ENCODE peak calls at places on chromosomes 2 and 18, in ten cellular contexts. One of them, this sample, is unnamed. For H3K4me1, the result is how much of the 10 kb centered on the place peaks cover.

GRCh38 chr2:218039171-218039570 is 29.9 kb upstream of the RUFY4 start:
- DNase-seq in transverse colon: no peak
- DNase-seq in A549: no peak
- DNase-seq in Panc1: no peak
- DNase-seq in breast epithelium: no peak
- DNase-seq in HCT116: no peak
- DNase-seq in tibial artery: no peak
- DNase-seq in heart right ventricle: no peak
- DNase-seq in hepatocyte: no peak
- DNase-seq in sigmoid colon: no peak
- DNase-seq in this sample: no peak

GRCh38 chr18:36856815-36857214 is 27.9 kb downstream of the KIAA1328 start:
- DNase-seq in A549: no peak
- DNase-seq in heart right ventricle: no peak
- DNase-seq in sigmoid colon: no peak
- DNase-seq in transverse colon: no peak
- DNase-seq in breast epithelium: no peak
- DNase-seq in hepatocyte: no peak
- DNase-seq in Panc1: no peak
- DNase-seq in HCT116: no peak
- DNase-seq in tibial artery: no peak
- DNase-seq in this sample: no peak

GRCh38 chr18:52343138-52343537 is 3.1 kb downstream of the DCC start:
- DNase-seq in breast epithelium: no peak
- DNase-seq in tibial artery: no peak
- DNase-seq in sigmoid colon: no peak
- DNase-seq in HCT116: no peak
- DNase-seq in heart right ventricle: no peak
- DNase-seq in Panc1: no peak
- DNase-seq in transverse colon: no peak
- DNase-seq in A549: no peak
- DNase-seq in hepatocyte: peak
- DNase-seq in this sample: no peak

GRCh38 chr2:165634855-165635254 is 159.2 kb downstream of the GALNT3 start:
- DNase-seq in sigmoid colon: peak
- DNase-seq in HCT116: no peak
- DNase-seq in breast epithelium: no peak
- DNase-seq in tibial artery: no peak
- DNase-seq in heart right ventricle: peak
- DNase-seq in hepatocyte: peak
- DNase-seq in transverse colon: peak
- DNase-seq in Panc1: no peak
- DNase-seq in A549: no peak
- DNase-seq in this sample: peak

GRCh38 chr2:41963661-41964525 is 83.9 kb upstream of the PKDCC start:
- DNase-seq in tibial artery: peak
- DNase-seq in transverse colon: peak
- DNase-seq in HCT116: no peak
- DNase-seq in breast epithelium: no peak
- DNase-seq in hepatocyte: peak
- DNase-seq in A549: no peak
- DNase-seq in sigmoid colon: peak
- DNase-seq in heart right ventricle: peak
- DNase-seq in Panc1: no peak
- DNase-seq in this sample: peak

GRCh38 chr2:64626146-64626809 is 27.4 kb downstream of the SERTAD2 start:
- DNase-seq in transverse colon: no peak
- DNase-seq in sigmoid colon: peak
- DNase-seq in Panc1: no peak
- DNase-seq in heart right ventricle: no peak
- DNase-seq in A549: no peak
- DNase-seq in hepatocyte: no peak
- DNase-seq in breast epithelium: no peak
- DNase-seq in HCT116: no peak
- DNase-seq in tibial artery: no peak
- DNase-seq in this sample: no peak

GRCh38 chr2:227406177-227407031 is 18.7 kb upstream of the SCYGR1 start:
- DNase-seq in Panc1: peak
- DNase-seq in A549: peak
- DNase-seq in HCT116: peak
- DNase-seq in heart right ventricle: peak
- DNase-seq in transverse colon: peak
- DNase-seq in hepatocyte: peak
- DNase-seq in sigmoid colon: peak
- DNase-seq in breast epithelium: peak
- DNase-seq in tibial artery: peak
- DNase-seq in this sample: peak

GRCh38 chr2:3470856-3471737 is 48.2 kb downstream of the ADI1 start:
- DNase-seq in Panc1: no peak
- DNase-seq in sigmoid colon: no peak
- DNase-seq in A549: no peak
- DNase-seq in tibial artery: no peak
- DNase-seq in transverse colon: no peak
- DNase-seq in HCT116: no peak
- DNase-seq in hepatocyte: no peak
- DNase-seq in heart right ventricle: no peak
- DNase-seq in breast epithelium: no peak
- DNase-seq in this sample: no peak

GRCh38 chr2:20623741-20624155 is 27.1 kb downstream of the HS1BP3 start:
- DNase-seq in tibial artery: peak
- DNase-seq in A549: no peak
- DNase-seq in sigmoid colon: peak
- DNase-seq in hepatocyte: no peak
- DNase-seq in breast epithelium: no peak
- DNase-seq in transverse colon: no peak
- DNase-seq in Panc1: no peak
- DNase-seq in heart right ventricle: no peak
- DNase-seq in HCT116: no peak
- DNase-seq in this sample: no peak

GRCh38 chr2:234992196-234992595 is 40.4 kb downstream of the SH3BP4 start:
- DNase-seq in transverse colon: no peak
- DNase-seq in HCT116: no peak
- DNase-seq in sigmoid colon: no peak
- DNase-seq in Panc1: no peak
- DNase-seq in hepatocyte: no peak
- DNase-seq in tibial artery: no peak
- DNase-seq in heart right ventricle: no peak
- DNase-seq in A549: no peak
- DNase-seq in breast epithelium: no peak
- DNase-seq in this sample: no peak

GRCh38 chr2:234991793-234992192 is 40.0 kb downstream of the SH3BP4 start:
- DNase-seq in heart right ventricle: no peak
- DNase-seq in Panc1: no peak
- DNase-seq in tibial artery: no peak
- DNase-seq in sigmoid colon: no peak
- DNase-seq in transverse colon: no peak
- DNase-seq in A549: no peak
- DNase-seq in breast epithelium: no peak
- DNase-seq in hepatocyte: no peak
- DNase-seq in HCT116: no peak
- DNase-seq in this sample: no peak

GRCh38 chr2:234993547-234993981 is 41.7 kb downstream of the SH3BP4 start:
- DNase-seq in A549: no peak
- DNase-seq in breast epithelium: no peak
- DNase-seq in sigmoid colon: no peak
- DNase-seq in heart right ventricle: no peak
- DNase-seq in transverse colon: no peak
- DNase-seq in tibial artery: no peak
- DNase-seq in hepatocyte: no peak
- DNase-seq in Panc1: no peak
- DNase-seq in HCT116: no peak
- DNase-seq in this sample: no peak

GRCh38 chr2:234991290-234991689 is 39.5 kb downstream of the SH3BP4 start:
- DNase-seq in hepatocyte: no peak
- DNase-seq in transverse colon: no peak
- DNase-seq in tibial artery: no peak
- DNase-seq in heart right ventricle: no peak
- DNase-seq in sigmoid colon: no peak
- DNase-seq in HCT116: no peak
- DNase-seq in Panc1: no peak
- DNase-seq in A549: no peak
- DNase-seq in breast epithelium: no peak
- DNase-seq in this sample: no peak

DNA sequence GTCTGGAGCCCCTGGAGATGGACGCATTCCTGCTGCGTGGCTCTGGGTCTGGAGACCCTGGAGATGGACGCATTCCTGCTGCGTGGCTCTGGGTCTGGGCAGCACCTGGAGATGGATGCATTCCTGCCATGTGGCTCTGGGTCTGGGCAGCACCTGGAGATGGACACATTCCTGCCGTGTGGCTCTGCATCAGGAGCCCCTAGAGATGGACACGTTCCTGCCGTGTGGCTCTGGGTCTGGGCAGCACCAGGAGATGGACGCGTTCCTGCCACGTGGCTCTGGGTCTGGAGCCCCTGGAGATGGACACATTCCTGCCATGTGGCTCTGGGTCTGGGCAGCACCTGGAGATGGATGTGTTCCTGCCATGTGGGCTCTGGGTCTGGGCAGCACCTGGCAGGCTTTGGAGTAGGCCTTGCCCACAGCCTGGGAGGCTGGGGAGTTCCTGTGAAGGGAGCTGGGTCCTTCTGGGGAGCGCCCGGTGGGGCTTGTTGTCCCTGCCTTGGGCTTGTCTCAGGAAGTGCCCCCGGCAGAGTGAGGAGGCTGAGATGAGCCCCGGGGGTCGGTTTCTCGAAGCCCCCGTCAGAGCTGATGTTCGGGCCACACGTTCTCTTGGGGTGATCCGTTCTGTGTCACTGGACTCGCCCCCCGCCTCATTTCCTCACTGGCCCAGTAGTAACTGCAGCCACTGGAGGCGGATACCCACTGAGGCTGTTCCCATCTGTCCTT is 41.0 kb downstream of the SH3BP4 start:
- DNase-seq in HCT116: no peak
- DNase-seq in breast epithelium: no peak
- DNase-seq in hepatocyte: no peak
- DNase-seq in sigmoid colon: no peak
- DNase-seq in A549: no peak
- DNase-seq in tibial artery: no peak
- DNase-seq in Panc1: no peak
- DNase-seq in transverse colon: no peak
- DNase-seq in heart right ventricle: no peak
- DNase-seq in this sample: no peak
- H3K4me3 ChIP-seq in HCT116: no peak
- H3K4me3 ChIP-seq in breast epithelium: no peak
- H3K4me3 ChIP-seq in hepatocyte: no peak
- H3K4me3 ChIP-seq in sigmoid colon: no peak
- H3K4me3 ChIP-seq in A549: no peak
- H3K4me3 ChIP-seq in tibial artery: no peak
- H3K4me3 ChIP-seq in Panc1: no peak
- H3K4me3 ChIP-seq in transverse colon: no peak
- H3K4me3 ChIP-seq in heart right ventricle: no peak
- H3K4me3 ChIP-seq in this sample: no peak

DNA sequence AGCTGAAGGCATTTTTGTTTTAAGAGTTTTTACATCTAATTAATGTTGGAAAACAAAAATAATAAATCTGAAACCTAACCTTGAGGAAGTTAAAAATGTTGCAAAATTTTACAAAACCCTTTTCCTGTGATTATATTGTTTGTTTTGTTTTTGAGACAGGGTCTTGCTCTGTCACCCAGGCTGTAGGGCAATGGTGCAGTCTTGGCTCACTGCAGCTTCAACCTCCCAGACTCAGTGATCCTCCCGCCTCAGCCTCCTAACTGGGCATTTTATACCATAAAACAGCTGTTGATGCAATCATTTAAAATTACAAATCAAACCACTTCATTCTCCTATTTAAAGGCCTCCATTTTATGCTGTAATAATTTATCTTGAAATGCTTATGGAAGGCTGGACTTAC is 1.7 kb upstream of the ZNF24 start:
- DNase-seq in breast epithelium: no peak
- DNase-seq in hepatocyte: no peak
- DNase-seq in sigmoid colon: no peak
- DNase-seq in HCT116: no peak
- DNase-seq in A549: no peak
- DNase-seq in heart right ventricle: no peak
- DNase-seq in transverse colon: no peak
- DNase-seq in tibial artery: no peak
- DNase-seq in Panc1: no peak
- DNase-seq in this sample: no peak
- H3K4me1 ChIP-seq in breast epithelium: under half
- H3K4me1 ChIP-seq in hepatocyte: under half
- H3K4me1 ChIP-seq in sigmoid colon: under half
- H3K4me1 ChIP-seq in HCT116: under half
- H3K4me1 ChIP-seq in A549: under half
- H3K4me1 ChIP-seq in heart right ventricle: under half
- H3K4me1 ChIP-seq in transverse colon: under half
- H3K4me1 ChIP-seq in tibial artery: under half
- H3K4me1 ChIP-seq in Panc1: under half
- H3K4me1 ChIP-seq in this sample: under half

GRCh38 chr2:112959109-112959591 is 18.7 kb upstream of the IL36G start:
- DNase-seq in tibial artery: no peak
- DNase-seq in A549: no peak
- DNase-seq in sigmoid colon: no peak
- DNase-seq in hepatocyte: peak
- DNase-seq in Panc1: no peak
- DNase-seq in HCT116: no peak
- DNase-seq in transverse colon: no peak
- DNase-seq in heart right ventricle: no peak
- DNase-seq in breast epithelium: no peak
- DNase-seq in this sample: no peak
- TF ChIP-seq CTCF in tibial artery: no peak
- TF ChIP-seq CTCF in A549: peak
- TF ChIP-seq CTCF in sigmoid colon: no peak
- TF ChIP-seq CTCF in hepatocyte: no peak
- TF ChIP-seq CTCF in Panc1: peak
- TF ChIP-seq CTCF in HCT116: peak
- TF ChIP-seq CTCF in transverse colon: peak
- TF ChIP-seq CTCF in heart right ventricle: no peak
- TF ChIP-seq CTCF in breast epithelium: no peak
- TF ChIP-seq CTCF in this sample: no peak

GRCh38 chr2:130372055-130372832 is 16.4 kb downstream of the PTPN18 start:
- DNase-seq in transverse colon: peak
- DNase-seq in sigmoid colon: peak
- DNase-seq in heart right ventricle: peak
- DNase-seq in hepatocyte: peak
- DNase-seq in HCT116: peak
- DNase-seq in breast epithelium: peak
- DNase-seq in A549: peak
- DNase-seq in tibial artery: peak
- DNase-seq in Panc1: no peak
- DNase-seq in this sample: peak

GRCh38 chr2:130372833-130373807 is 17.3 kb downstream of the PTPN18 start:
- DNase-seq in transverse colon: no peak
- DNase-seq in Panc1: no peak
- DNase-seq in breast epithelium: no peak
- DNase-seq in tibial artery: no peak
- DNase-seq in A549: no peak
- DNase-seq in HCT116: no peak
- DNase-seq in hepatocyte: no peak
- DNase-seq in sigmoid colon: peak
- DNase-seq in heart right ventricle: no peak
- DNase-seq in this sample: no peak

GRCh38 chr2:130375291-130376266 is 19.7 kb downstream of the PTPN18 start:
- DNase-seq in sigmoid colon: peak
- DNase-seq in Panc1: no peak
- DNase-seq in transverse colon: no peak
- DNase-seq in breast epithelium: no peak
- DNase-seq in heart right ventricle: no peak
- DNase-seq in HCT116: no peak
- DNase-seq in tibial artery: no peak
- DNase-seq in hepatocyte: no peak
- DNase-seq in A549: no peak
- DNase-seq in this sample: no peak

GRCh38 chr2:130374587-130375290 is 18.9 kb downstream of the PTPN18 start:
- DNase-seq in transverse colon: no peak
- DNase-seq in HCT116: no peak
- DNase-seq in hepatocyte: no peak
- DNase-seq in Panc1: no peak
- DNase-seq in breast epithelium: no peak
- DNase-seq in tibial artery: no peak
- DNase-seq in A549: no peak
- DNase-seq in sigmoid colon: peak
- DNase-seq in heart right ventricle: no peak
- DNase-seq in this sample: no peak

GRCh38 chr2:130373808-130374365 is 18.0 kb downstream of the PTPN18 start:
- DNase-seq in breast epithelium: no peak
- DNase-seq in tibial artery: no peak
- DNase-seq in transverse colon: no peak
- DNase-seq in Panc1: no peak
- DNase-seq in A549: no peak
- DNase-seq in heart right ventricle: no peak
- DNase-seq in sigmoid colon: peak
- DNase-seq in hepatocyte: no peak
- DNase-seq in HCT116: no peak
- DNase-seq in this sample: no peak
- H3K4me3 ChIP-seq in breast epithelium: peak
- H3K4me3 ChIP-seq in tibial artery: no peak
- H3K4me3 ChIP-seq in transverse colon: no peak
- H3K4me3 ChIP-seq in Panc1: peak
- H3K4me3 ChIP-seq in A549: peak
- H3K4me3 ChIP-seq in heart right ventricle: no peak
- H3K4me3 ChIP-seq in sigmoid colon: no peak
- H3K4me3 ChIP-seq in hepatocyte: no peak
- H3K4me3 ChIP-seq in HCT116: peak
- H3K4me3 ChIP-seq in this sample: no peak

This sample was measured in BE2C.